ENCODE peak calls at places on chromosomes 13 and 19, in nine cellular contexts. J is myocyte; O is Caki2; D is GM12891; M is CD4-positive, CD25-positive, alpha-beta regulatory T cell; K is activated CD4-positive, alpha-beta T cell treated with anti-CD3 and anti-CD28 coated beads, Interleukin-2, amount 50 U/mL, for 1 hour; Z is lung microvascular endothelial cell; U is NCI-H1105; E is stimulated activated CD8-positive, alpha-beta memory T cell treated with anti-CD3 and anti-CD28 coated beads, Interleukin-7, amount 100 ng/mL, for 24 hours. T is an unnamed sample.

GRCh38 chr19:44746946-44747738 is 1.4 kb upstream of the BCL3 start:
- DNase-seq in J (peak), O (peak), D (peak), M (peak), K (peak), Z (peak), U (peak), E (peak), T (peak)

GRCh38 chr19:5364674-5365073 is 24.1 kb upstream of the PTPRS start:
- DNase-seq in J (no peak), O (no peak), D (no peak), M (no peak), K (no peak), Z (no peak), U (no peak), E (no peak), T (no peak)

GRCh38 chr13:83815598-83815997 is 66.7 kb downstream of the SLITRK1 start:
- DNase-seq in J (no peak), O (no peak), D (no peak), M (no peak), K (no peak), Z (no peak), U (no peak), E (no peak), T (no peak)

GRCh38 chr19:8361921-8362793 is 1.8 kb upstream of the ANGPTL4 start:
- DNase-seq in J (peak), O (peak), D (no peak), M (no peak), K (no peak), Z (peak), U (peak), E (no peak), T (peak)

GRCh38 chr19:16620018-16620417 is 8.0 kb downstream of the MED26 start:
- DNase-seq in J (peak), O (no peak), D (no peak), M (no peak), K (no peak), Z (no peak), U (no peak), E (no peak), T (no peak)

GRCh38 chr13:78241278-78241919 is 322.8 kb upstream of the EDNRB start:
- DNase-seq in J (peak), O (peak), D (peak), M (no peak), K (no peak), Z (peak), U (peak), E (no peak), T (peak)

GRCh38 chr19:38683393-38684077 is 36.1 kb downstream of the ACTN4 start:
- DNase-seq in J (peak), O (peak), D (no peak), M (no peak), K (peak), Z (peak), U (no peak), E (no peak), T (peak)

GRCh38 chr19:38592940-38593339 is 24.8 kb downstream of the MAP4K1 start:
- DNase-seq in J (no peak), O (no peak), D (no peak), M (no peak), K (no peak), Z (no peak), U (no peak), E (no peak), T (no peak)

GRCh38 chr13:109191422-109191821 is 562.0 kb downstream of the MYO16 start:
- DNase-seq in J (no peak), O (no peak), D (no peak), M (no peak), K (no peak), Z (no peak), U (no peak), E (no peak), T (no peak)

GRCh38 chr19:34145741-34146202 is 26.5 kb upstream of the LSM14A start:
- DNase-seq in J (peak), O (peak), D (no peak), M (peak), K (peak), Z (peak), U (peak), E (no peak), T (peak)

GRCh38 chr19:16825312-16826168 is 3.7 kb upstream of the SIN3B start:
- DNase-seq in J (peak), O (peak), D (no peak), M (no peak), K (no peak), Z (peak), U (peak), E (no peak), T (peak)

GRCh38 chr19:54262066-54262465 is 5.0 kb upstream of the LILRB5 start:
- DNase-seq in J (peak), O (no peak), D (no peak), M (no peak), K (no peak), Z (no peak), U (no peak), E (no peak), T (no peak)

GRCh38 chr13:37618554-37618953 is 20.0 kb upstream of the POSTN start:
- DNase-seq in J (peak), O (peak), D (no peak), M (no peak), K (no peak), Z (no peak), U (no peak), E (no peak), T (peak)

GRCh38 chr19:531009-531752 is 379 bp upstream of the CDC34 start:
- DNase-seq in J (peak), O (peak), D (peak), M (peak), K (peak), Z (peak), U (peak), E (peak), T (peak)

GRCh38 chr19:5578094-5578846 is 10.5 kb upstream of the TINCR start:
- DNase-seq in J (peak), O (peak), D (peak), M (peak), K (peak), Z (peak), U (no peak), E (peak), T (peak)

GRCh38 chr13:55632402-55632801 is 1508.3 kb upstream of the PRR20A start:
- DNase-seq in J (no peak), O (no peak), D (no peak), M (no peak), K (no peak), Z (no peak), U (no peak), E (no peak), T (no peak)

GRCh38 chr19:49390978-49391304 is 2.9 kb downstream of the KASH5 start:
- DNase-seq in J (no peak), O (no peak), D (no peak), M (no peak), K (no peak), Z (no peak), U (no peak), E (no peak), T (no peak)

T was measured in choroid plexus epithelial cell.